ENCODE peak calls at places on chromosome 19, in six cellular contexts. One of them, this sample, is unnamed.

GRCh38 chr19:45424191-45425058 is 708 bp upstream of the ERCC1 start:
- DNase-seq in heart left ventricle: peak; percentile 69
- DNase-seq in IMR-90: peak; percentile 98
- DNase-seq in neural crest cell: peak; percentile 33
- DNase-seq in epithelial cell of esophagus: peak; percentile 96
- DNase-seq in progenitor cell of endocrine pancreas: no peak
- DNase-seq in this sample: no peak

GRCh38 chr19:39497850-39498261 is 891 bp upstream of the DLL3 start:
- DNase-seq in heart left ventricle: no peak
- DNase-seq in IMR-90: peak; percentile 19
- DNase-seq in neural crest cell: peak; percentile 56
- DNase-seq in epithelial cell of esophagus: peak; percentile 30
- DNase-seq in progenitor cell of endocrine pancreas: peak; percentile 37
- DNase-seq in this sample: no peak

GRCh38 chr19:15672580-15673175 is at the start of gene CYP4F12:
- DNase-seq in heart left ventricle: peak; percentile 89
- DNase-seq in IMR-90: no peak
- DNase-seq in neural crest cell: no peak
- DNase-seq in epithelial cell of esophagus: peak; percentile 39
- DNase-seq in progenitor cell of endocrine pancreas: no peak
- DNase-seq in this sample: no peak

GRCh38 chr19:39347332-39348227 is 5.4 kb downstream of the SAMD4B start:
- DNase-seq in heart left ventricle: no peak
- DNase-seq in IMR-90: peak; percentile 53
- DNase-seq in neural crest cell: no peak
- DNase-seq in epithelial cell of esophagus: no peak
- DNase-seq in progenitor cell of endocrine pancreas: no peak
- DNase-seq in this sample: no peak

GRCh38 chr19:4369109-4369887 is 25.9 kb downstream of the MPND start:
- DNase-seq in heart left ventricle: peak; percentile 62
- DNase-seq in IMR-90: no peak
- DNase-seq in neural crest cell: no peak
- DNase-seq in epithelial cell of esophagus: peak; percentile 83
- DNase-seq in progenitor cell of endocrine pancreas: no peak
- DNase-seq in this sample: no peak

GRCh38 chr19:49231804-49232203 is 74.2 kb downstream of the TRPM4 start:
- DNase-seq in heart left ventricle: no peak
- DNase-seq in IMR-90: no peak
- DNase-seq in neural crest cell: no peak
- DNase-seq in epithelial cell of esophagus: no peak
- DNase-seq in progenitor cell of endocrine pancreas: no peak
- DNase-seq in this sample: no peak

GRCh38 chr19:39360599-39360998 is 18.4 kb downstream of the SAMD4B start:
- DNase-seq in heart left ventricle: no peak
- DNase-seq in IMR-90: no peak
- DNase-seq in neural crest cell: no peak
- DNase-seq in epithelial cell of esophagus: no peak
- DNase-seq in progenitor cell of endocrine pancreas: no peak
- DNase-seq in this sample: no peak

GRCh38 chr19:7751157-7751783 is 3.9 kb upstream of the CD209 start:
- DNase-seq in heart left ventricle: no peak
- DNase-seq in IMR-90: peak; percentile 6
- DNase-seq in neural crest cell: no peak
- DNase-seq in epithelial cell of esophagus: no peak
- DNase-seq in progenitor cell of endocrine pancreas: no peak
- DNase-seq in this sample: no peak

GRCh38 chr19:11737964-11738745 is 591 bp downstream of the ZNF823 start:
- DNase-seq in heart left ventricle: peak; percentile 18
- DNase-seq in IMR-90: peak; percentile 12
- DNase-seq in neural crest cell: no peak
- DNase-seq in epithelial cell of esophagus: peak; percentile 33
- DNase-seq in progenitor cell of endocrine pancreas: peak; percentile 56
- DNase-seq in this sample: peak; percentile 64

GRCh38 chr19:3398900-3399278 is 32.5 kb downstream of the NFIC start:
- DNase-seq in heart left ventricle: no peak
- DNase-seq in IMR-90: no peak
- DNase-seq in neural crest cell: no peak
- DNase-seq in epithelial cell of esophagus: no peak
- DNase-seq in progenitor cell of endocrine pancreas: no peak
- DNase-seq in this sample: no peak

GRCh38 chr19:18761531-18762110 is 29.5 kb downstream of the COMP start:
- DNase-seq in heart left ventricle: no peak
- DNase-seq in IMR-90: no peak
- DNase-seq in neural crest cell: no peak
- DNase-seq in epithelial cell of esophagus: no peak
- DNase-seq in progenitor cell of endocrine pancreas: no peak
- DNase-seq in this sample: no peak

GRCh38 chr19:41753936-41754529 is 1.3 kb upstream of the CEACAM6 start:
- DNase-seq in heart left ventricle: no peak
- DNase-seq in IMR-90: peak; percentile 4
- DNase-seq in neural crest cell: peak; percentile 33
- DNase-seq in epithelial cell of esophagus: peak; percentile 52
- DNase-seq in progenitor cell of endocrine pancreas: no peak
- DNase-seq in this sample: no peak

GRCh38 chr19:51473009-51473707 is 5.2 kb upstream of the CEACAM18 start:
- DNase-seq in heart left ventricle: peak; percentile 71
- DNase-seq in IMR-90: peak; percentile 59
- DNase-seq in neural crest cell: peak; percentile 83
- DNase-seq in epithelial cell of esophagus: peak; percentile 69
- DNase-seq in progenitor cell of endocrine pancreas: peak; percentile 65
- DNase-seq in this sample: peak; percentile 49

GRCh38 chr19:41886761-41887710 is 4.1 kb downstream of the ARHGEF1 start:
- DNase-seq in heart left ventricle: no peak
- DNase-seq in IMR-90: no peak
- DNase-seq in neural crest cell: no peak
- DNase-seq in epithelial cell of esophagus: peak; percentile 48
- DNase-seq in progenitor cell of endocrine pancreas: no peak
- DNase-seq in this sample: no peak

GRCh38 chr19:41910992-41911888 is 17.0 kb downstream of the ERFL start:
- DNase-seq in heart left ventricle: no peak
- DNase-seq in IMR-90: no peak
- DNase-seq in neural crest cell: no peak
- DNase-seq in epithelial cell of esophagus: no peak
- DNase-seq in progenitor cell of endocrine pancreas: no peak
- DNase-seq in this sample: no peak

GRCh38 chr19:47714339-47714738 is 1.1 kb downstream of the EHD2 start:
- DNase-seq in heart left ventricle: no peak
- DNase-seq in IMR-90: no peak
- DNase-seq in neural crest cell: no peak
- DNase-seq in epithelial cell of esophagus: no peak
- DNase-seq in progenitor cell of endocrine pancreas: no peak
- DNase-seq in this sample: no peak

GRCh38 chr19:21117041-21117907 is 24.6 kb upstream of the ZNF431 start:
- DNase-seq in heart left ventricle: no peak
- DNase-seq in IMR-90: peak; percentile 33
- DNase-seq in neural crest cell: no peak
- DNase-seq in epithelial cell of esophagus: peak; percentile 31
- DNase-seq in progenitor cell of endocrine pancreas: no peak
- DNase-seq in this sample: no peak

GRCh38 chr19:3983936-3984583 is 1.2 kb downstream of the EEF2 start:
- DNase-seq in heart left ventricle: peak; percentile 31
- DNase-seq in IMR-90: peak; percentile 47
- DNase-seq in neural crest cell: no peak
- DNase-seq in epithelial cell of esophagus: peak; percentile 70
- DNase-seq in progenitor cell of endocrine pancreas: no peak
- DNase-seq in this sample: no peak

GRCh38 chr19:58229255-58229639 is 533 bp downstream of the ZNF544 start:
- DNase-seq in heart left ventricle: no peak
- DNase-seq in IMR-90: peak; percentile 12
- DNase-seq in neural crest cell: no peak
- DNase-seq in epithelial cell of esophagus: peak; percentile 43
- DNase-seq in progenitor cell of endocrine pancreas: no peak
- DNase-seq in this sample: no peak
- TF ChIP-seq CTCF in heart left ventricle: no peak
- TF ChIP-seq CTCF in IMR-90: peak; percentile 33
- TF ChIP-seq CTCF in neural crest cell: no peak
- TF ChIP-seq CTCF in epithelial cell of esophagus: peak; percentile 63
- TF ChIP-seq CTCF in progenitor cell of endocrine pancreas: peak; percentile 53
- TF ChIP-seq CTCF in this sample: no peak

DNA sequence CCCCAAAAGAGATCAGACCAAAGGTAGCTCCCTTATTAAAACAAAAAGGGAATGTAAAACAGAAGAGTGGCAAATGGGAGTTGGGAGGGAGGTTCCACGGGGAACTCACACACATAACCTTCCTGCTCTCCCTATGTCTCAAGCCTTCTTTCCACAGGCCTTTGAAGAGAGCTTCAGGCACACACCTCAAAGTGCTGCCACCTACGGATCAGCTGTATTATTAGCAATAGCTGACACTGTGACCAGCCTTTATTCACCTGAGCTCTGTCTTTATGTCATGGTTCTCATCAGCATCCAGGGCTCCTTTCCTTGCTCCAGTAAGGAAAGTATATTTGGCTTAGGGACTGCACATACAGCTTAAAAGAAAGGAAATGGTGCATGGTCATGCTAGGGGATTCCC is 11.3 kb downstream of the ZNF571 start:
- DNase-seq in heart left ventricle: no peak
- DNase-seq in IMR-90: no peak
- DNase-seq in neural crest cell: no peak
- DNase-seq in epithelial cell of esophagus: no peak
- DNase-seq in progenitor cell of endocrine pancreas: no peak
- DNase-seq in this sample: no peak
- TF ChIP-seq CTCF in heart left ventricle: no peak
- TF ChIP-seq CTCF in IMR-90: no peak
- TF ChIP-seq CTCF in neural crest cell: no peak
- TF ChIP-seq CTCF in epithelial cell of esophagus: no peak
- TF ChIP-seq CTCF in progenitor cell of endocrine pancreas: no peak
- TF ChIP-seq CTCF in this sample: no peak

GRCh38 chr19:2110822-2111221 is 14.1 kb downstream of the IZUMO4 start:
- DNase-seq in heart left ventricle: no peak
- DNase-seq in IMR-90: no peak
- DNase-seq in neural crest cell: no peak
- DNase-seq in epithelial cell of esophagus: no peak
- DNase-seq in progenitor cell of endocrine pancreas: no peak
- DNase-seq in this sample: no peak
- TF ChIP-seq CTCF in heart left ventricle: no peak
- TF ChIP-seq CTCF in IMR-90: no peak
- TF ChIP-seq CTCF in neural crest cell: no peak
- TF ChIP-seq CTCF in epithelial cell of esophagus: no peak
- TF ChIP-seq CTCF in progenitor cell of endocrine pancreas: peak; percentile 15
- TF ChIP-seq CTCF in this sample: no peak

GRCh38 chr19:6325614-6326013 is 7.8 kb downstream of the ACER1 start:
- DNase-seq in heart left ventricle: no peak
- DNase-seq in IMR-90: no peak
- DNase-seq in neural crest cell: no peak
- DNase-seq in epithelial cell of esophagus: no peak
- DNase-seq in progenitor cell of endocrine pancreas: no peak
- DNase-seq in this sample: no peak
- TF ChIP-seq CTCF in heart left ventricle: no peak
- TF ChIP-seq CTCF in IMR-90: no peak
- TF ChIP-seq CTCF in neural crest cell: no peak
- TF ChIP-seq CTCF in epithelial cell of esophagus: no peak
- TF ChIP-seq CTCF in progenitor cell of endocrine pancreas: no peak
- TF ChIP-seq CTCF in this sample: no peak

GRCh38 chr19:10655457-10656312 is 1.5 kb downstream of the ILF3 start:
- DNase-seq in heart left ventricle: no peak
- DNase-seq in IMR-90: peak; percentile 44
- DNase-seq in neural crest cell: no peak
- DNase-seq in epithelial cell of esophagus: peak; percentile 49
- DNase-seq in progenitor cell of endocrine pancreas: no peak
- DNase-seq in this sample: no peak
- TF ChIP-seq CTCF in heart left ventricle: no peak
- TF ChIP-seq CTCF in IMR-90: peak; percentile 17
- TF ChIP-seq CTCF in neural crest cell: no peak
- TF ChIP-seq CTCF in epithelial cell of esophagus: peak; percentile 36
- TF ChIP-seq CTCF in progenitor cell of endocrine pancreas: no peak
- TF ChIP-seq CTCF in this sample: no peak

DNA sequence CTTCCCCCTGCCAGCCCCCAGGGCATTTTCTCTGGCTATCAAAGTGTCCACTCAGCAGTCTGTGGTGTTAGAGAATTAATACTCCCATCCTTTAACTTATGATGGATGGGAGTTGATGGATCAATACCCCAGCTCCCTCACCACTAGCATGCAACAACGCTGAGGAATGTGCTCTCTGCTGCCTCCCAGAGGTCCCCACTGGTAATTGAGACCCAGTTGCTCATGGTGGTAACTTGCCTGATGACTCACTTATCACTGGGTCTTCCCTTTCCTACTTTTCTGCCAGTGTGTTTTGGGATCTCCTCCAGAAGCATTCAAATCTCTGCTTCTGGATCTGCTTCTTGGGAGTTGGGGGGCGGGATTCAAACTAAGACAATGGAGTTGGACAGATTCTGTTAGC is 20.3 kb upstream of the CACNA1A start:
- DNase-seq in heart left ventricle: no peak
- DNase-seq in IMR-90: peak; percentile 18
- DNase-seq in neural crest cell: peak; percentile 4
- DNase-seq in epithelial cell of esophagus: no peak
- DNase-seq in progenitor cell of endocrine pancreas: no peak
- DNase-seq in this sample: no peak
- TF ChIP-seq CTCF in heart left ventricle: no peak
- TF ChIP-seq CTCF in IMR-90: peak; percentile 28
- TF ChIP-seq CTCF in neural crest cell: peak; percentile 46
- TF ChIP-seq CTCF in epithelial cell of esophagus: no peak
- TF ChIP-seq CTCF in progenitor cell of endocrine pancreas: peak; percentile 46
- TF ChIP-seq CTCF in this sample: no peak

DNA sequence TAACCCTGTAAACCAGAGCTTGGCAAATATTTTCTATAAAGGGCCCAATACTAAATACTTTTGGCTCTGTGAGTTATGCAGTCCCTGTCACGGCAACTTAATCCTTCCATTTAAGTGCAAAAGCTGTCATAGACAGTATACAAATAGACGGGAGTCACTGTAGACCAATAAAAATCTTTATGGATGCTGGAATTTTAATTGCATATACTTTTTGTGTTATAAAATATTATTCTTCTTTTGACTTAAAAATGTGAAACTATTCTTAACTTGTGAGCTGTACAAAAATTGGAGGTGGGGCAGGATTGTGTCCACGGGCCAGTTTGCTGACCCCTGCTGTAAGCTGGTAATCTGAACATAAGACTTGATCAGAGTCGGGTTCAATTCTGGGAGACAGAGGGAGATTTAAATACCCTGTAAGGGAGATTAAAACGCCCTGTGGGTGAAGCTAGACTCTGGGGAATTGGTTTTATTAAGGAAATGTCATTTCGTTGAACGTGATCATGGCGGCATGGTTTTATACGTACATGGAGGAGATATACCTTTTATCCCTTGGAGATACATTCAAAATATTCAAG is 21.7 kb downstream of the TNFSF14 start:
- DNase-seq in heart left ventricle: no peak
- DNase-seq in IMR-90: no peak
- DNase-seq in neural crest cell: no peak
- DNase-seq in epithelial cell of esophagus: no peak
- DNase-seq in progenitor cell of endocrine pancreas: no peak
- DNase-seq in this sample: no peak
- TF ChIP-seq CTCF in heart left ventricle: no peak
- TF ChIP-seq CTCF in IMR-90: no peak
- TF ChIP-seq CTCF in neural crest cell: no peak
- TF ChIP-seq CTCF in epithelial cell of esophagus: no peak
- TF ChIP-seq CTCF in progenitor cell of endocrine pancreas: no peak
- TF ChIP-seq CTCF in this sample: no peak

This sample was measured in mesothelial cell of epicardium.